ENCODE peak calls at places on chromosome 4, in five cellular contexts. C is psoas muscle, R is cardiac muscle cell, T is left lung, P is prostate gland. Z is an unnamed sample.

GRCh38 chr4:48698029-48698901 is 81.8 kb downstream of the FRYL start:
- DNase-seq in R (peak), P (no peak), T (no peak), C (no peak), Z (peak)

GRCh38 chr4:148095346-148095923 is 346.8 kb downstream of the NR3C2 start:
- DNase-seq in T (no peak), R (no peak), P (no peak), C (no peak), Z (no peak)

GRCh38 chr4:11428701-11429571 is at the start of gene HS3ST1:
- DNase-seq in T (peak), P (peak), R (peak), C (peak), Z (peak)

GRCh38 chr4:15443770-15444169 is 15.9 kb downstream of the C1QTNF7 start:
- DNase-seq in C (no peak), T (no peak), P (no peak), R (no peak), Z (no peak)

GRCh38 chr4:159003420-159004253 is 99.2 kb upstream of the RAPGEF2 start:
- DNase-seq in P (no peak), C (no peak), R (peak), T (no peak), Z (no peak)

GRCh38 chr4:176638992-176639391 is 153.7 kb downstream of the VEGFC start:
- DNase-seq in C (no peak), P (no peak), R (peak), T (no peak), Z (peak)

GRCh38 chr4:1018147-1019020 is 7.0 kb downstream of the FGFRL1 start:
- DNase-seq in R (no peak), T (no peak), P (no peak), C (no peak), Z (no peak)

GRCh38 chr4:13164783-13165371 is 319.3 kb downstream of the RAB28 start:
- DNase-seq in P (no peak), R (no peak), C (no peak), T (no peak), Z (no peak)

GRCh38 chr4:187478292-187479205 is 517.0 kb upstream of the ZFP42 start:
- DNase-seq in P (no peak), C (no peak), T (no peak), R (peak), Z (peak)

GRCh38 chr4:48189731-48190130 is 55.7 kb upstream of the TXK start:
- DNase-seq in T (no peak), C (no peak), P (no peak), R (no peak), Z (no peak)

GRCh38 chr4:56731857-56732256 is 50.8 kb upstream of the HOPX start:
- DNase-seq in P (no peak), R (no peak), C (no peak), T (peak), Z (no peak)

GRCh38 chr4:41506071-41506470 is 31.9 kb upstream of the LIMCH1 start:
- DNase-seq in R (no peak), P (no peak), T (no peak), C (no peak), Z (no peak)

GRCh38 chr4:169618286-169618685 is 2.1 kb upstream of the CLCN3 start:
- DNase-seq in T (no peak), P (no peak), R (no peak), C (no peak), Z (no peak)

GRCh38 chr4:129092636-129093172 is 635 bp downstream of the SCLT1 start:
- DNase-seq in P (no peak), C (no peak), R (peak), T (no peak), Z (no peak)

GRCh38 chr4:39635023-39635422 is 3.6 kb downstream of the SMIM14 start:
- DNase-seq in R (no peak), C (no peak), P (peak), T (peak), Z (no peak)

GRCh38 chr4:144699565-144699964 is 53.6 kb downstream of the HHIP start:
- DNase-seq in C (no peak), T (no peak), P (no peak), R (peak), Z (no peak)

GRCh38 chr4:169612869-169613859 is 781 bp upstream of the NEK1 start:
- DNase-seq in T (peak), P (peak), C (peak), R (peak), Z (peak)

GRCh38 chr4:10143171-10143570 is 26.6 kb upstream of the WDR1 start:
- DNase-seq in P (no peak), R (no peak), C (no peak), T (no peak), Z (no peak)

GRCh38 chr4:113822555-113823290 is 61.2 kb upstream of the CAMK2D start:
- DNase-seq in R (no peak), C (no peak), P (no peak), T (no peak), Z (no peak)

GRCh38 chr4:24489870-24490269 is 94.5 kb downstream of the DHX15 start:
- DNase-seq in C (peak), P (no peak), T (no peak), R (peak), Z (no peak)

GRCh38 chr4:63379750-63380522 is 1029.3 kb downstream of the TECRL start:
- DNase-seq in T (no peak), C (no peak), P (no peak), R (no peak), Z (no peak)

GRCh38 chr4:26141916-26142638 is 178.7 kb upstream of the RBPJ start:
- DNase-seq in C (peak), P (peak), R (peak), T (no peak), Z (no peak)

GRCh38 chr4:146916479-146917076 is 29.1 kb downstream of the TTC29 start:
- DNase-seq in C (no peak), R (peak), T (no peak), P (no peak), Z (peak)

GRCh38 chr4:41377196-41377595 is 120.5 kb downstream of the UCHL1 start:
- DNase-seq in C (no peak), R (no peak), P (no peak), T (no peak), Z (no peak)

GRCh38 chr4:76688737-76689078 is 209.2 kb downstream of the SOWAHB start:
- DNase-seq in R (no peak), P (peak), T (no peak), C (no peak), Z (no peak)
- H3K27ac ChIP-seq in R (peak), P (peak), T (peak), C (no peak), Z (peak)

DNA sequence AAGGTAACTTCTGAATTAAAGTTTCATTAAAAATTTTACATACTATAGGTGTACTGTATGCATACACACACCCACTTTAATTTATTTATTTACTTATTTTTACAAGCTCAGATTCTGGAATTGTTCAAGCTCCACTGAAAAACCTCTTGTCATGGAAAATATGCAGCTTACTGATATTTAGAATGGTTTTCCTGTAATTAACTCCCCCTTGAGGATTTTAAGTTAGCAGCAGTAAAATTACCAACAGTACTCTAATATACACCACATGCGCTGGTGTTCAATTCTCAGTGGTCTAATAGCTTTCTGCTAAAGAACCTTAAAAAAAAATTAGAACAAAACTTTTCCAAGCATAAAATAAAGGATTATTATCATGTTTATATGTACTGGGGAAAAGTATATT is 12.0 kb downstream of the MAB21L2 start:
- DNase-seq in C (no peak), R (peak), T (no peak), P (no peak), Z (no peak)
- TF ChIP-seq CTCF in C (no peak), R (peak), T (no peak), P (no peak), Z (peak)

GRCh38 chr4:140633154-140633553 is 64.4 kb upstream of the UCP1 start:
- DNase-seq in P (no peak), C (no peak), R (no peak), T (no peak), Z (no peak)

GRCh38 chr4:140633951-140634350 is 65.2 kb upstream of the UCP1 start:
- DNase-seq in C (no peak), P (no peak), T (no peak), R (no peak), Z (no peak)

GRCh38 chr4:140637836-140638235 is 69.1 kb upstream of the UCP1 start:
- DNase-seq in P (no peak), C (no peak), T (no peak), R (peak), Z (peak)

GRCh38 chr4:140640150-140640748 is 71.5 kb upstream of the UCP1 start:
- DNase-seq in C (no peak), P (no peak), T (no peak), R (no peak), Z (no peak)

GRCh38 chr4:140635606-140636005 is 66.8 kb upstream of the UCP1 start:
- DNase-seq in C (peak), P (no peak), R (peak), T (peak), Z (peak)
- H3K27ac ChIP-seq in C (no peak), P (no peak), R (no peak), T (no peak), Z (peak)

DNA sequence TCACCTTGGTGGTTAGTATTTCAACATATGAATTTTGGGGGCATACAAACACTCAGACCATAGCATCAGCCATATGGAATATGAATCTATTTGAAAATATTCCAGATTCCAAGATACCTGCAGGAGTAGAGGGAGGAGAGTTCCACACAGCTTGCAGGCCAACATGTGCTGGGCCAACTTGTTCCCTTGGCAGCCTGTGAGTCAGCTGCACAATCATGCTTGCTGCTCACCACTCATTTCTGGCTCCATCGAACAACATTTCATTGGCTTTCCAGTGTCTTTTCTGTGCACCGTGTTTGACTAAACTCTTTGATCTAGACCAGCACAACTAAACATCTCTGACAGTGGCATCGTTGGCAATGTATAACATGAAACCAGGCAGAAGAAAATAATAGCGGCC is 282.5 kb upstream of the RASGEF1B start:
- DNase-seq in R (peak), C (no peak), P (no peak), T (no peak), Z (no peak)
- TF ChIP-seq CTCF in R (no peak), C (no peak), P (no peak), T (no peak), Z (no peak)

GRCh38 chr4:74446193-74446868 is 1.4 kb downstream of the AREG start:
- DNase-seq in T (no peak), R (peak), P (no peak), C (no peak), Z (peak)

GRCh38 chr4:74447636-74448233 is 2.8 kb downstream of the AREG start:
- DNase-seq in R (peak), P (no peak), T (no peak), C (no peak), Z (no peak)

GRCh38 chr4:74446896-74447295 is 2.0 kb downstream of the AREG start:
- DNase-seq in P (no peak), T (no peak), R (peak), C (no peak), Z (no peak)

GRCh38 chr4:74441744-74442143 is 3.2 kb upstream of the AREG start:
- DNase-seq in P (no peak), R (no peak), C (no peak), T (no peak), Z (peak)

GRCh38 chr4:74444891-74445642 is at the start of gene AREG:
- DNase-seq in C (peak), R (peak), P (peak), T (peak), Z (peak)
- H3K27ac ChIP-seq in C (no peak), R (no peak), P (peak), T (peak), Z (peak)

GRCh38 chr4:16761031-16761430 is 137.4 kb downstream of the LDB2 start:
- DNase-seq in R (peak), T (no peak), C (no peak), P (no peak), Z (no peak)

GRCh38 chr4:16765549-16765948 is 132.9 kb downstream of the LDB2 start:
- DNase-seq in T (no peak), C (no peak), P (no peak), R (no peak), Z (no peak)

GRCh38 chr4:16767861-16768260 is 130.6 kb downstream of the LDB2 start:
- DNase-seq in C (no peak), P (no peak), R (no peak), T (no peak), Z (no peak)

GRCh38 chr4:16767251-16767650 is 131.2 kb downstream of the LDB2 start:
- DNase-seq in P (no peak), R (no peak), T (no peak), C (no peak), Z (no peak)

GRCh38 chr4:16764622-16765021 is 133.8 kb downstream of the LDB2 start:
- DNase-seq in T (no peak), C (no peak), R (peak), P (no peak), Z (no peak)
- TF ChIP-seq CTCF in T (peak), C (no peak), R (peak), P (no peak), Z (peak)

GRCh38 chr4:140841186-140841585 is 85.0 kb upstream of the TBC1D9 start:
- DNase-seq in C (no peak), P (no peak), T (no peak), R (no peak), Z (no peak)
- H3K27ac ChIP-seq in C (no peak), P (no peak), T (no peak), R (no peak), Z (no peak)

DNA sequence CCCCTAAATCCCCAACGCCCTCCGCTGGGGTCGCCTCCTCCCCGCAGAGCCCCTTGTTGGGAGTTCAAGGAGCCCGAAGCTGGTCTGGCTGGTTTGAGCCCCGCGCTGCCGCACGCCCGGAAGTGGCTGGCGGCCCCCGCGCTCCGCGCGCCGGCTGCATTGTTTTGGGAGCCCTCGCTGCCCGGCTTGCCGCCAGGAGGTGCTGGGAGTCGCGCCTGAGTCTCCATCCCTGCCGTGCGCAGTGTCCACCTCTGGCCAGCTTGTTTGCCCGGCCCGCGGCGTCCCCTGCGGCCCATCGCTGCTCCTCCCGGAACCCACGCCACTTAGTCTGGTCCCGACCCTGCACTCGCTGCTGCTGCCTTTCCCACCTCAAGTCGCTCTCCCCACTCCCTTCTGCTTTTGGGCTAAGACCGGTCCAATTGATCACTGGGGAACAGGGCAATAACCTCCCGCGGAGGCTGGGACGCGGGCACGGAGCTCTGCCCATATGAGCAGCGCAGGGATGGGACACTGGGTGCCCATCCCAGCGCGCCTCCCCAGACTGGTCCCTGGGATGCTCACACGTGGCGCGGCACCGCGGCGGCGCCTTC is 2.2 kb upstream of the SFRP2 start:
- DNase-seq in P (no peak), T (no peak), R (peak), C (peak), Z (no peak)
- TF ChIP-seq CTCF in P (no peak), T (no peak), R (peak), C (no peak), Z (no peak)

GRCh38 chr4:140255919-140256318 is 101.9 kb upstream of the MAML3 start:
- DNase-seq in T (no peak), R (no peak), P (no peak), C (no peak), Z (no peak)

GRCh38 chr4:140255467-140255866 is 101.5 kb upstream of the MAML3 start:
- DNase-seq in P (no peak), C (no peak), T (no peak), R (no peak), Z (no peak)

GRCh38 chr4:140257461-140258305 is 103.7 kb upstream of the MAML3 start:
- DNase-seq in C (peak), P (no peak), T (peak), R (no peak), Z (no peak)

GRCh38 chr4:140256335-140256734 is 102.4 kb upstream of the MAML3 start:
- DNase-seq in T (no peak), C (no peak), R (no peak), P (no peak), Z (peak)

GRCh38 chr4:140256941-140257340 is 103.0 kb upstream of the MAML3 start:
- DNase-seq in C (no peak), R (no peak), P (no peak), T (no peak), Z (no peak)
- H3K27ac ChIP-seq in C (peak), R (no peak), P (no peak), T (no peak), Z (no peak)

DNA sequence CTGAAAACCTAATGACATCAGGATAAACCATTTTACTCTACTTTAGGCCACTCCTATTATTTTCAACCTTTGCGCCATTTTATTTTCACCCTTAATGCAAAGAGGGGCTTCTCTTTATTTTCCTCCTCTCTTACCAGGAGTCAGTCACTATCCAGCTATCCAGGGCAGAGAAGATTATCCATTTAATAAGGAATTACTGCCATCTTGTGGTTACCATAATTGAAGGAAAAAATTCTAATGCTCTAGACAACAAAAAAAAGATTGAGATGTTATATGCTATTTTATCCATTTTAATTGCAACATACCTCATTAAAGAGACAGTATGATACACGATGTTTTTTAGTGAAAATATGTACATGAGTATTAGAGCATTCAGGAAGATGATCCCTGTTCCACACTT is 514.5 kb upstream of the FAM241A start:
- DNase-seq in T (no peak), C (no peak), R (peak), P (no peak), Z (no peak)
- TF ChIP-seq CTCF in T (no peak), C (peak), R (peak), P (no peak), Z (peak)

Z was measured in RWPE1.